ENCODE peak calls at places on chromosomes 6 and 20, in four cellular contexts. E, Z, O and B are unnamed samples.

GRCh38 chr6:17768881-17769280 is 62.2 kb upstream of the NUP153 start:
- DNase-seq in O (no peak), Z (no peak), E (no peak), B (no peak)

GRCh38 chr20:4018015-4018748 is 2.8 kb upstream of the RNF24 start:
- DNase-seq in Z (no peak), O (no peak), E (no peak), B (no peak)

GRCh38 chr6:30821862-30822784 is 62.2 kb upstream of the DDR1 start:
- DNase-seq in E (no peak), O (no peak), Z (no peak), B (no peak)

GRCh38 chr20:59805266-59805665 is 128.2 kb downstream of the SYCP2 start:
- DNase-seq in E (peak), O (peak), Z (no peak), B (no peak)

GRCh38 chr6:4914412-4915159 is 89.3 kb downstream of the RPP40 start:
- DNase-seq in Z (no peak), E (no peak), O (no peak), B (no peak)

GRCh38 chr20:6265204-6265904 is 142.5 kb upstream of the FERMT1 start:
- DNase-seq in Z (peak), E (no peak), O (no peak), B (no peak)

GRCh38 chr6:32370510-32370909 is 1.2 kb downstream of the TSBP1 start:
- DNase-seq in O (no peak), Z (no peak), E (no peak), B (no peak)

GRCh38 chr6:2630891-2631458 is 119.7 kb downstream of the MYLK4 start:
- DNase-seq in Z (peak), O (no peak), E (no peak), B (no peak)

GRCh38 chr6:68880050-68880449 is 245.0 kb downstream of the ADGRB3 start:
- DNase-seq in E (no peak), Z (no peak), O (no peak), B (no peak)

GRCh38 chr20:58235010-58235409 is 6.6 kb upstream of the ANKRD60 start:
- DNase-seq in O (no peak), E (no peak), Z (no peak), B (no peak)

GRCh38 chr20:33233129-33233774 is 2.5 kb upstream of the BPIFA1 start:
- DNase-seq in Z (no peak), E (no peak), O (no peak), B (no peak)

DNA sequence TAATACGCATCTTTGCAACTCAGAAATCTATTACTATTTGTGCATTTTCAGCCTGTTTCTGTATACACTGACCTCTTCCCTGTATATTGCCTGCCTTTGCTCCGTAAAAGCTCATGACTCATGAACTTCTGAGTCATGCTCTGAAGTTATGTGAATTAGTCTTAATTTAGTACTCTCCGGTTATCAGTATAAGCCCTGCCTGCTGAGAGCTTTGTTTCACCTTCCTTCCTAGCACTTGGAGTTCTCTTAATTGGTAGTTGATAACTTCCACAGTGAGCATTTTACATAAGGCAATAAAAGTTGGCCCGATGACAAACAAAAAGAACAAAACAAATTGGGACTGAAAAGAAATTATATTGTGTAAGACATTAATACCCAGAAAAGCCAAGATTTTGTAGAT is 231.4 kb downstream of the GJA1 start:
- DNase-seq in Z (peak), E (no peak), O (no peak), B (no peak)
- TF ChIP-seq POLR2AphosphoS5 in Z (peak), E (no peak), O (no peak), B (no peak)

GRCh38 chr20:21289651-21290050 is 13.5 kb upstream of the XRN2 start:
- DNase-seq in Z (no peak), O (no peak), E (no peak), B (no peak)

GRCh38 chr20:21288587-21289370 is 14.4 kb upstream of the XRN2 start:
- DNase-seq in O (no peak), Z (no peak), E (no peak), B (no peak)

GRCh38 chr20:21291026-21291425 is 12.1 kb upstream of the XRN2 start:
- DNase-seq in O (no peak), E (no peak), Z (no peak), B (no peak)

DNA sequence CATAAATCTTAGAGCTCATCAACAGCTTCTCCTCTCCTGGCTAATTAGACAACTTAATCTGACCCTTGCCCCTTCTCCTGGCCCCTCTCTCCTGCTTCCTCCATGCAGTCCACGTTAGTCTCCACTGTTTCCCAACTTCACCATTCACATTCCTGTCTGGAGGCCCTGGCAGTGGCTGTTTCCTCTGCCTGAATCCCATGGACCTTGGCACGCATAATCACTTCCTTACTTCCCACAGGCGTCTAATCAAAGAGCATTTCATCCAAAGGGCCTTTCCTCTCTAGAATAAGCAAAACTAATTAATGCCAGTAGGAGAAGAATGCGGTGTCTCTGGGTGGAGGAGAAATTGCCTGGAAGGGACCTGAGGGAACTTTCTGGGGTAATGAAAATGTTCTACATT is 16.4 kb upstream of the XRN2 start:
- DNase-seq in O (no peak), E (no peak), Z (no peak), B (no peak)
- TF ChIP-seq POLR2A in O (no peak), E (no peak), Z (no peak), B (no peak)

GRCh38 chr6:147133669-147134068 is 70.5 kb upstream of the STXBP5 start:
- DNase-seq in Z (no peak), E (no peak), O (no peak), B (no peak)

GRCh38 chr6:147135211-147135672 is 69.0 kb upstream of the STXBP5 start:
- DNase-seq in Z (no peak), O (no peak), E (no peak), B (no peak)

GRCh38 chr6:147132889-147133288 is 71.3 kb upstream of the STXBP5 start:
- DNase-seq in E (no peak), O (no peak), Z (no peak), B (no peak)

GRCh38 chr6:147128056-147128455 is 76.2 kb upstream of the STXBP5 start:
- DNase-seq in E (no peak), Z (no peak), O (no peak), B (no peak)

DNA sequence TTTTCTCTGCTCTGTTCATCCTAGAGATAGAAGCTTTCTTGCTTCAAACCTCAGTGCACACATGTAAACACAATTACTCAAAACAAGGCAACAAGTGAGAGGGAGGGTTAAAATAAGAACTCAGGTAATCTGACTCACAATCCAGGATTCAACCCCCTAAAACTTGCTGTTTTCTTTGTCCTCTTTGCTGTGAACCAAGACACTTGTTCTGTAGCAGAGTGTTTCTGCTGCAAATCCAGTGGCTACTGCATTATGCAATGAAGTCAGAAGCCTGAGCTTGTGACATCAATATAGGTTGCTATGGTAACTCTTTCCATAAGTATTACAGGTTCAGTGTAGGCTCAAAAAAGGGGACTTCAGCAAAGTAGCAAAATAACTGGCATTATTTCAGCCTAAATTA is 72.5 kb upstream of the STXBP5 start:
- DNase-seq in Z (no peak), O (no peak), E (no peak), B (no peak)
- TF ChIP-seq POLR2AphosphoS5 in Z (no peak), O (no peak), E (no peak), B (no peak)

DNA sequence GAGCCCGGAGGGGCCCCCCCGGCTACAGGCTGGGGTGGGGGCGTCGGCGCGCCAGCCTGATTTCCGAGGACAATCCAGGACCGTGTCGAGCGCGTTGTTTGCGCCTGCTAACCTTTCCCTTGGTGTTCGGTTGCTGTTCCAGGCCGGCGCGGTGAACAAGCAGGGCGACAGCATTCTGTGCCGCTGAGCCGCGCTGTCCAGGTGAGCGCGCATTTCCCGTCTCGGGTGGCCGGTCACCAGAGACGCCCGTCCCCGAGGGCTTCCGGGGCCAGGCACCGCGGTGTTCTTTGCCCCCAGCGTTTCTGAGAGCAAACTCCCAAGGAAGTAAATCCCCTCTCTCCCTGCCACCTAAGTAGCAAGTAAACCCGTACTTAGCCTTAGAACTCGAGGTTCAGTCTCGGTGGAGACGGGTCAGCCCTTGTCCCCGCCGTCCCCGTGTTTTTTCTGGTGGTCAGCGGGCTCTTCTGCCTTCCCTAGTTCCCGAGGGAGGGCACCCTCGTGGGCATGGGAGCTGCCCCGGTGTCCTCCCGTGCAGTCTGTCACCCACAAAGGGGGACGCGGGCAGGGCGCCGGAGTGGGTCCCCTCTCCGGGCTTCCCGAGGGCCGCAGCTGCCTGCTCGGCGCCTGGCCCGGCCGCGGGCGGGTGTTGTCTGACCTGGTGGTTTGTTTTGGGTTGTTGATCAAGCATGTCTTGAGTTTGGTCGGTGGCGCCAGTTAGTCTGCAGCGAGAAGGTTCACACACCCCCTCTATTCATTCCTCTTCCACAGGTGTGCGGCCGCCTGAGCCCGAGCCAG is 1.5 kb downstream of the ID4 start:
- DNase-seq in O (peak), E (no peak), Z (peak), B (no peak)
- TF ChIP-seq POLR2A in O (no peak), E (no peak), Z (no peak), B (no peak)

GRCh38 chr6:47492355-47492754 is 14.8 kb downstream of the CD2AP start:
- DNase-seq in Z (no peak), O (no peak), E (no peak), B (no peak)

GRCh38 chr6:47495954-47496545 is 18.5 kb downstream of the CD2AP start:
- DNase-seq in O (no peak), Z (no peak), E (no peak), B (no peak)

GRCh38 chr6:47489995-47490394 is 12.4 kb downstream of the CD2AP start:
- DNase-seq in E (no peak), O (no peak), Z (no peak), B (no peak)

GRCh38 chr6:47496935-47497579 is 19.5 kb downstream of the CD2AP start:
- DNase-seq in Z (no peak), O (no peak), E (no peak), B (no peak)

GRCh38 chr6:47495207-47495606 is 17.6 kb downstream of the CD2AP start:
- DNase-seq in Z (no peak), E (no peak), O (no peak), B (no peak)
- TF ChIP-seq POLR2AphosphoS5 in Z (no peak), E (no peak), O (no peak), B (no peak)

GRCh38 chr20:49103647-49104364 is 57.7 kb downstream of the CSE1L start:
- DNase-seq in O (no peak), Z (no peak), E (no peak), B (no peak)
- TF ChIP-seq POLR2A in O (no peak), Z (no peak), E (no peak), B (no peak)

DNA sequence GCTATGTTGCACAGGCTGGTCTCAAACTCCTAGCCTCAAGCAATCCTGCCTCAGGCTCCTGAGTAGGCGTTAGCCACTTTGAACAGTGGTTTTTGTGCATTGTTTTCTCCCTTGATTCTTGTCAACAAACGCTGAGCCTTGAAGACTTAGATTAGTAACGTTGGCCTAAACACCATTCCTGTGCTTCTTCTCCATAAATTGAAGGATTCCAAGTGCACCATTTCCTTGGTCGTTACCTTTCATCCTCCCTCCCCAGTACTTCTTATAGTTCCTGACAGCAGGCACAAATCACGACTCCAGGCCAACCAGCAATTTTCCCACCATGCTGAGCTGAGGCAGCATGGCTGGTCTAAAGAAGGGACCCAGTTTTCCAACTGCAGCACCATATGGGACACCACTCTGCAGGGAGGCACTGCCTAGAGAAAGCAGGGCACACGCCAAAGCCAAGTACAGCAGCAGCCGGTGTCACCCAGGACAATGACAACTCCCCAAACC is 8.9 kb downstream of the RPS10 start:
- DNase-seq in Z (no peak), E (no peak), O (no peak), B (no peak)
- TF ChIP-seq POLR2AphosphoS5 in Z (peak), E (no peak), O (no peak), B (no peak)

GRCh38 chr20:31861346-31862156 is 8.8 kb downstream of the DUSP15 start:
- DNase-seq in E (peak), Z (peak), O (peak), B (peak)
- TF ChIP-seq POLR2A in E (no peak), Z (no peak), O (no peak), B (no peak)